ENCODE peak calls at places on chromosomes 5 and 9, in seven cellular contexts. Y is cerebellum, I is H54, E is posterior vena cava, P is heart right ventricle, D is HuH-7.5, R is lower leg skin. X is an unnamed sample.

GRCh38 chr5:61252643-61252925 is 79.5 kb upstream of the ZSWIM6 start:
- DNase-seq in P (no peak), I (no peak), Y (no peak), D (no peak), R (no peak), E (no peak), X (no peak)

GRCh38 chr9:73183917-73184861 is 32.5 kb downstream of the ANXA1 start:
- DNase-seq in I (no peak), D (no peak), E (no peak), P (no peak), R (no peak), Y (peak; percentile 6), X (no peak)

GRCh38 chr5:10524376-10525123 is 39.3 kb upstream of the ANKRD33B start:
- DNase-seq in I (peak; percentile 90), E (no peak), D (no peak), Y (peak; percentile 88), P (no peak), R (peak; percentile 90), X (no peak)

GRCh38 chr5:78360674-78361225 is 333 bp downstream of the SCAMP1 start:
- DNase-seq in P (peak; percentile 37), D (peak; percentile 43), R (peak; percentile 91), E (peak; percentile 84), Y (peak; percentile 52), I (peak; percentile 21), X (peak; percentile 42)

GRCh38 chr9:36632892-36633291 is 60.2 kb downstream of the MELK start:
- DNase-seq in Y (peak; percentile 25), I (no peak), D (no peak), R (no peak), E (no peak), P (no peak), X (peak; percentile 25)

GRCh38 chr5:102554728-102555127 is 55.9 kb upstream of the SLCO6A1 start:
- DNase-seq in R (no peak), I (no peak), D (no peak), Y (no peak), P (no peak), E (no peak), X (no peak)

GRCh38 chr9:82021198-82021597 is 32.6 kb downstream of the SPATA31D1 start:
- DNase-seq in P (no peak), E (no peak), R (no peak), Y (peak; percentile 63), D (no peak), I (peak; percentile 6), X (no peak)

GRCh38 chr9:138105561-138106505 is 228.3 kb downstream of the CACNA1B start:
- DNase-seq in P (no peak), E (no peak), I (no peak), D (no peak), R (peak; percentile 80), Y (no peak), X (no peak)

GRCh38 chr5:153640293-153640692 is 149.8 kb downstream of the GRIA1 start:
- DNase-seq in E (no peak), R (no peak), I (no peak), P (no peak), Y (no peak), D (no peak), X (no peak)

GRCh38 chr5:154970759-154971158 is 29.9 kb downstream of the MRPL22 start:
- DNase-seq in I (no peak), R (no peak), E (no peak), Y (no peak), D (no peak), P (no peak), X (no peak)

GRCh38 chr9:130432362-130432761 is 12.4 kb upstream of the ASS1 start:
- DNase-seq in D (no peak), I (no peak), E (no peak), R (no peak), P (no peak), Y (no peak), X (no peak)

GRCh38 chr9:93039456-93039855 is 19.0 kb upstream of the SUSD3 start:
- DNase-seq in P (no peak), Y (no peak), R (no peak), I (no peak), D (no peak), E (no peak), X (no peak)

GRCh38 chr5:167993771-167994170 is 297.7 kb upstream of the WWC1 start:
- DNase-seq in E (peak; percentile 67), I (no peak), P (no peak), R (no peak), D (no peak), Y (no peak), X (no peak)

GRCh38 chr5:136802382-136802781 is 437.0 kb upstream of the TRPC7 start:
- DNase-seq in I (no peak), Y (peak; percentile 66), D (no peak), E (no peak), R (no peak), P (no peak), X (no peak)

GRCh38 chr5:139733698-139734491 is 61.7 kb upstream of the PSD2 start:
- DNase-seq in E (no peak), R (no peak), P (no peak), Y (no peak), D (peak; percentile 67), I (no peak), X (no peak)

GRCh38 chr5:163916376-163916775 is 411.0 kb downstream of the MAT2B start:
- DNase-seq in R (no peak), D (no peak), E (no peak), Y (no peak), I (no peak), P (no peak), X (no peak)

GRCh38 chr5:97986069-97986468 is 787.4 kb upstream of the RGMB start:
- DNase-seq in R (no peak), I (no peak), P (no peak), E (no peak), D (no peak), Y (no peak), X (no peak)

GRCh38 chr5:180084638-180085561 is 13.3 kb upstream of the RNF130 start:
- DNase-seq in R (no peak), Y (no peak), P (no peak), E (no peak), I (no peak), D (no peak), X (peak; percentile 38)

GRCh38 chr5:24788829-24789509 is 144.2 kb upstream of the CDH10 start:
- DNase-seq in R (no peak), I (peak; percentile 5), D (no peak), E (no peak), P (no peak), Y (no peak), X (no peak)

GRCh38 chr9:127158995-127159801 is 36.8 kb upstream of the ANGPTL2 start:
- DNase-seq in P (peak; percentile 65), R (peak; percentile 90), Y (peak; percentile 59), D (peak; percentile 42), E (peak; percentile 67), I (peak; percentile 91), X (peak; percentile 37)

GRCh38 chr5:125154321-125154811 is 407.9 kb upstream of the ZNF608 start:
- DNase-seq in P (no peak), E (no peak), R (no peak), D (no peak), I (no peak), Y (no peak), X (no peak)

GRCh38 chr5:138148811-138149210 is 9.6 kb upstream of the NME5 start:
- DNase-seq in R (no peak), D (no peak), E (no peak), Y (no peak), P (peak; percentile 40), I (no peak), X (no peak)